ENCODE peak calls at places on chromosomes 16 and 17, in five cellular contexts. H is IMR-90, T is K562, G is A549, U is GM12878. V is an unnamed sample.

GRCh38 chr17:66373944-66374817 is 71.8 kb downstream of the PRKCA start:
- DNase-seq in H (no peak), T (peak), G (no peak), U (no peak), V (peak)

GRCh38 chr16:68289621-68290329 is 21.0 kb downstream of the SLC7A6OS start:
- DNase-seq in H (no peak), T (peak), G (no peak), U (peak), V (no peak)

GRCh38 chr16:67294927-67295326 is 15.6 kb downstream of the PLEKHG4 start:
- DNase-seq in H (peak), T (no peak), G (no peak), U (no peak), V (no peak)

GRCh38 chr17:9162275-9162985 is 141.1 kb downstream of the NTN1 start:
- DNase-seq in H (no peak), T (peak), G (peak), U (no peak), V (peak)

GRCh38 chr16:25108054-25108453 is 3.5 kb upstream of the LCMT1 start:
- DNase-seq in H (no peak), T (peak), G (no peak), U (no peak), V (peak)

GRCh38 chr16:18983565-18984424 is at the start of gene TMC7:
- DNase-seq in H (peak), T (peak), G (peak), U (no peak), V (peak)

GRCh38 chr17:7217113-7217987 is 2.3 kb downstream of the DLG4 start:
- DNase-seq in H (peak), T (peak), G (peak), U (no peak), V (peak)

GRCh38 chr16:74500907-74501306 is 79.6 kb upstream of the CLEC18B start:
- DNase-seq in H (no peak), T (no peak), G (no peak), U (no peak), V (no peak)

GRCh38 chr16:83015871-83016270 is 389.1 kb downstream of the CDH13 start:
- DNase-seq in H (no peak), T (no peak), G (no peak), U (no peak), V (no peak)

GRCh38 chr16:65782537-65783290 is 583.8 kb upstream of the CDH5 start:
- DNase-seq in H (peak), T (no peak), G (no peak), U (no peak), V (no peak)
- TF ChIP-seq RCOR1 in H (no peak), T (no peak), G (no peak), U (no peak), V (no peak)

GRCh38 chr16:27969574-27969973 is 93.9 kb downstream of the GSG1L start:
- DNase-seq in H (peak), T (no peak), G (no peak), U (no peak), V (no peak)
- TF ChIP-seq RCOR1 in H (no peak), T (no peak), G (no peak), U (no peak), V (no peak)

GRCh38 chr17:21330436-21331160 is 45.6 kb upstream of the KCNJ12 start:
- DNase-seq in H (no peak), T (no peak), G (no peak), U (no peak), V (no peak)
- TF ChIP-seq RCOR1 in H (no peak), T (no peak), G (no peak), U (no peak), V (no peak)

GRCh38 chr16:2748757-2749455 is 3.5 kb upstream of the SRRM2 start:
- DNase-seq in H (no peak), T (no peak), G (no peak), U (no peak), V (no peak)
- TF ChIP-seq RCOR1 in H (no peak), T (no peak), G (no peak), U (no peak), V (no peak)

DNA sequence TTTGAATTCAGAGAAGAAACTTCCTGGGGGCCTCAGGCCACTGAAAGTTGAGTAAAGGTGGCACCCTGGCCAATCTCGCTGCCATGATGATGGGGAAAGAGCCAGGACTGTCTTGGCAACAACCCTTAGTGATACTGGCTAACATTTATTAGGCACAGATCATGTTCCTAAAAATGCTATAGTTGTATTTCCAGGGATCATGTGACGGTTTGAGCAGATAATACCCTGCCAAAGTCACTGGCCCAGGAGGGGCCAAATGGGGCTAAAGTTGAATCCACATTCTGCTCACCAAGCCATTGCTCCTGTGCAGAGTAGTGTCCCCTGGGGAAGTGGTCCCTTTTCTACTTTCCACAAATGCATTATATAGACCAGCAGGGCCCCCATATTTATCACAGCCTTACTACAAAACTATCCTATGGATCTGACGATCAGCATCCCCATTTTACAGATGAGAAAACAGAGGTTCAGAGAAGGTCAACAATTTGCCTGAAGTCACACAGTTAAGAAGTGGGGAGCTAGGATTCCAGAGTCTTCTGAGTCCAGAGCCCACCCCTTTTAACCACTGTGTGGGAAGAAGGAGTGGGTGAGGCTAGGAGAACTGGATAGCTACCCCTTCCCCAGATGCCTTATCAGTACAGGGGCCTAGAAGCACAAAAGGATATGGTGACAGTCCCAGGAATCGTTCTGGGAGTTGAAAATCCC is 300.0 kb upstream of the IRX3 start:
- DNase-seq in H (no peak), T (no peak), G (no peak), U (no peak), V (no peak)
- TF ChIP-seq RCOR1 in H (no peak), T (no peak), G (no peak), U (no peak), V (no peak)

DNA sequence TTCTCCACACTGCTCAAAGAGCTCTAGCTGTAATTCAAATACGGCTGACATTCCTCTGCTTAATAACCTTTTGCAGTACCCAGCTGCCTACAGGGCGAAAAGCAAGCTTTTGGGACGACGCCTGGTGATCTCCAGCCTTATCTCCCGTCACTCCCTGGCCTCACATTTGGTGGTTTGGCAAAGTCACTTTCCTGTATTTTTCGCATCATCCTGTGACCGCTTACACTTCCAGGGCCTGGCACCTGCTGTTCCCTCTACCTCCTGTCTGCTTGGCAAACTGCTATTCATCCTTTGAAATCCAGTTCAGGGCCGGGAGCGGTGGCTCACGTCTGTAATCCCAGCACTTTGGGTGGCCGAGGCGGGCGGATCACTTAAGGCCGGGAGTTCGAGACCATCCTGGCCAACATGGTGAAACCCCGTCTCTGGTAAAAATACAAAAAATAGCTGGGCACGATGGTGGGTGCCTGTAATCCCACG is 2.7 kb upstream of the BHLHA9 start:
- DNase-seq in H (no peak), T (peak), G (no peak), U (no peak), V (peak)
- TF ChIP-seq RCOR1 in H (no peak), T (no peak), G (no peak), U (no peak), V (no peak)

GRCh38 chr16:46774743-46775177 is 26.6 kb upstream of the MYLK3 start:
- DNase-seq in H (no peak), T (no peak), G (no peak), U (peak), V (no peak)
- TF ChIP-seq RCOR1 in H (no peak), T (no peak), G (no peak), U (no peak), V (no peak)

GRCh38 chr16:58020628-58021521 is 4.7 kb upstream of the MMP15 start:
- DNase-seq in H (peak), T (peak), G (peak), U (no peak), V (peak)

GRCh38 chr16:58022601-58023371 is 2.8 kb upstream of the MMP15 start:
- DNase-seq in H (peak), T (no peak), G (no peak), U (no peak), V (peak)

GRCh38 chr16:58021661-58022551 is 3.6 kb upstream of the MMP15 start:
- DNase-seq in H (peak), T (no peak), G (no peak), U (no peak), V (peak)

GRCh38 chr16:58018803-58019202 is 6.8 kb upstream of the MMP15 start:
- DNase-seq in H (no peak), T (no peak), G (no peak), U (no peak), V (peak)

DNA sequence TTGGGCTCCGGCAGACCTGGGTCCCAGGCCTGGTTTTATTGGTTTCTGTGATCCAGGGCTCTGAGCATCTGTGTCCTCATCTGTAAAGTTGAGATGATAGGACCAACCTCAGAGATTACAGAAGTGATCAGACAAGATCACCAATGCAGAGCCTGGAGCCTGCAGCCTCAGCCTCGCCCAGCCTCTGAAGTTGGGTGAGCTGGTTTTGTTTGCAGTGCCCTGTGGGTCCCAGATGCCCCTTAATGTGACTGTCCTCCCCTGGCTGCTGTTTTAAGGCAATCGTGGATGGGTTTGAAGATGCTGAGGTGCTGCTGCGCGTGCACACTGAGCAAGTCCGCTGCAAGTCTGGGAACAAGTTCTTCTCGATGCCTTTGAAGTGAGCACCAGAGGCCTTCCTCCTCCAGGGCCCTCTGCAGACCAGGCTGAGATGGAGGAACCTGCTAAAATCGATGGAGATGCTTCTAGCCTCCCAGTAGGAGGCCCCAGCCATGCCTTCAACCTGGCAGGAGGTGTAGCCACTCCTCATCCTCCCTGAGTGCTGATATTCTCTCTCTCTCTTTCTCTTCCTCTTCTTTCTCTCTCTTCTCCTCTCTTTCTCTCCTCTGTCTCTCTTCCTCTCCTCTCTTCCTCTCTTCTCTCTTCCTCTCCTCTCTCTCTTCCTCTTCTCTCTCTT is 5.6 kb upstream of the MMP15 start:
- DNase-seq in H (no peak), T (no peak), G (no peak), U (no peak), V (no peak)
- TF ChIP-seq RCOR1 in H (no peak), T (no peak), G (no peak), U (no peak), V (no peak)

V was measured in SK-N-SH.